ENCODE peak calls at places on chromosomes 1 and 21, in eight cellular contexts. Y is heart left ventricle, I is psoas muscle, A is brain microvascular endothelial cell, T is fibroblast of lung, W is thoracic aorta, B is cardiac muscle cell, N is stomach. L is an unnamed sample. For H3K36me3, the result is how much of the 10 kb centered on the place peaks cover.

GRCh38 chr1:201683397-201683796 is 144.5 kb downstream of the NAV1 start:
- DNase-seq in Y (no peak), I (no peak), A (no peak), T (no peak), W (no peak), B (no peak), N (no peak), L (no peak)

GRCh38 chr21:44907225-44907965 is 13.3 kb downstream of the ITGB2 start:
- DNase-seq in Y (peak), I (no peak), A (no peak), T (no peak), W (no peak), B (no peak), N (no peak), L (no peak)

GRCh38 chr1:219883400-219884332 is 44.7 kb downstream of the SLC30A10 start:
- DNase-seq in Y (no peak), I (no peak), A (no peak), T (no peak), W (no peak), B (no peak), N (no peak), L (no peak)

GRCh38 chr1:182205378-182206022 is 144.0 kb upstream of the ZNF648 start:
- DNase-seq in Y (no peak), I (no peak), A (no peak), T (no peak), W (no peak), B (no peak), N (no peak), L (no peak)

GRCh38 chr1:247118946-247119446 is 14.8 kb upstream of the ZNF669 start:
- DNase-seq in Y (no peak), I (no peak), A (no peak), T (peak), W (no peak), B (peak), N (no peak), L (no peak)

GRCh38 chr1:162899422-162900168 is 38.6 kb upstream of the CCDC190 start:
- DNase-seq in Y (no peak), I (no peak), A (peak), T (peak), W (no peak), B (peak), N (no peak), L (no peak)

GRCh38 chr1:20584890-20585289 is 4.0 kb upstream of the CDA start:
- DNase-seq in Y (no peak), I (no peak), A (no peak), T (no peak), W (no peak), B (peak), N (no peak), L (no peak)

GRCh38 chr1:69858534-69858933 is 290.8 kb downstream of the LRRC7 start:
- DNase-seq in Y (no peak), I (no peak), A (peak), T (no peak), W (no peak), B (peak), N (no peak), L (no peak)

GRCh38 chr1:210251680-210252490 is 19.3 kb downstream of the SERTAD4 start:
- DNase-seq in Y (no peak), I (no peak), A (no peak), T (no peak), W (no peak), B (no peak), N (peak), L (peak)

GRCh38 chr1:16078925-16079656 is 5.6 kb upstream of the FAM131C start:
- DNase-seq in Y (peak), I (peak), A (peak), T (peak), W (no peak), B (peak), N (peak), L (peak)

GRCh38 chr1:197781998-197782718 is 6.9 kb upstream of the DENND1B start:
- DNase-seq in Y (no peak), I (no peak), A (no peak), T (peak), W (no peak), B (peak), N (no peak), L (no peak)

GRCh38 chr21:46120301-46121285 is 22.7 kb downstream of the COL6A2 start:
- DNase-seq in Y (peak), I (peak), A (no peak), T (no peak), W (no peak), B (no peak), N (no peak), L (no peak)

GRCh38 chr1:43783671-43784205 is 76.4 kb downstream of the ST3GAL3 start:
- DNase-seq in Y (no peak), I (peak), A (no peak), T (no peak), W (no peak), B (no peak), N (no peak), L (no peak)

GRCh38 chr1:55262822-55263221 is 47.7 kb upstream of the USP24 start:
- DNase-seq in Y (no peak), I (no peak), A (peak), T (peak), W (no peak), B (peak), N (no peak), L (no peak)

GRCh38 chr1:184555665-184556641 is 169.1 kb downstream of the C1orf21 start:
- DNase-seq in Y (no peak), I (no peak), A (no peak), T (no peak), W (no peak), B (no peak), N (no peak), L (no peak)

GRCh38 chr21:33197546-33197945 is 32.2 kb upstream of the IFNAR2 start:
- DNase-seq in Y (no peak), I (no peak), A (no peak), T (no peak), W (no peak), B (peak), N (peak), L (no peak)

GRCh38 chr1:14804626-14805025 is 206.1 kb downstream of the KAZN start:
- DNase-seq in Y (no peak), I (no peak), A (no peak), T (no peak), W (no peak), B (no peak), N (no peak), L (no peak)

GRCh38 chr1:1111516-1112236 is 4.2 kb downstream of the C1orf159 start:
- DNase-seq in Y (peak), I (no peak), A (no peak), T (no peak), W (no peak), B (no peak), N (no peak), L (no peak)

GRCh38 chr1:208013210-208013609 is 102.3 kb upstream of the CD34 start:
- DNase-seq in Y (no peak), I (no peak), A (no peak), T (no peak), W (no peak), B (no peak), N (no peak), L (no peak)

GRCh38 chr1:172883387-172883791 is 167.4 kb downstream of the TNFSF18 start:
- DNase-seq in Y (no peak), I (no peak), A (peak), T (no peak), W (no peak), B (peak), N (no peak), L (no peak)

GRCh38 chr1:116491985-116492811 is 78.6 kb downstream of the CD58 start:
- DNase-seq in Y (no peak), I (no peak), A (no peak), T (no peak), W (no peak), B (peak), N (no peak), L (no peak)

GRCh38 chr1:179550753-179551682 is 24.7 kb downstream of the NPHS2 start:
- DNase-seq in Y (no peak), I (no peak), A (peak), T (peak), W (no peak), B (peak), N (no peak), L (no peak)

GRCh38 chr1:50422946-50423669 is at the start of gene DMRTA2:
- DNase-seq in Y (peak), I (no peak), A (no peak), T (no peak), W (no peak), B (peak), N (no peak), L (no peak)

GRCh38 chr1:88973520-88974137 is 18.8 kb downstream of the KYAT3 start:
- DNase-seq in Y (no peak), I (no peak), A (peak), T (peak), W (no peak), B (peak), N (no peak), L (no peak)

GRCh38 chr1:112937070-112937469 is 18.9 kb downstream of the SLC16A1 start:
- DNase-seq in Y (no peak), I (no peak), A (no peak), T (no peak), W (no peak), B (peak), N (no peak), L (no peak)

GRCh38 chr1:219398815-219399396 is 214.0 kb downstream of the ZC3H11B start:
- DNase-seq in Y (no peak), I (no peak), A (no peak), T (no peak), W (no peak), B (no peak), N (no peak), L (no peak)

GRCh38 chr1:180444522-180444921 is 57.9 kb downstream of the ACBD6 start:
- DNase-seq in Y (no peak), I (no peak), A (no peak), T (no peak), W (no peak), B (no peak), N (no peak), L (no peak)

GRCh38 chr1:52955129-52955970 is 28.3 kb downstream of the SCP2 start:
- DNase-seq in Y (no peak), I (no peak), A (peak), T (peak), W (no peak), B (peak), N (no peak), L (peak)

DNA sequence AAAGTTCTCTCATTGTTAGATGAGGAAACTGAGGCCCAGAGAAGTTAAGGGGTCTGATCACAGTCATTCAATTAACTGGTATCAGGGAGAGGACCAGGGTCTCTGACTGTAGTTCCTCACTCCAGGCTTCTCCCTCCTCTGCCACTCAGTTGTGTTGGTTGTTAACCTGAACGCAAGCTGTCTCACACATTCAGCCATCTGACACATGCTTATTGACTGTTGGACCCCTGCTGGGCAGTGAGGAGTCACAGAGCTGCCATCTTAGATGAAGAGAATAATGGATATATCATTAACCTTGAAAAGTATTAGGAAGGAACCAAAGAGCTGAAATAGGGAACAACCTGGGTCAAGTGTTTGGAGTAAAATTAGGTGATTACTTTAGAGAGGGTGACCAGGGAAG is 194.8 kb downstream of the ZZZ3 start:
- DNase-seq in Y (no peak), I (no peak), A (no peak), T (no peak), W (no peak), B (no peak), N (no peak), L (no peak)
- TF ChIP-seq CTCF in Y (no peak), I (no peak), A (no peak), T (no peak), W (no peak), B (no peak), N (no peak), L (no peak)

GRCh38 chr1:86155807-86156561 is 588 bp downstream of the COL24A1 start:
- DNase-seq in Y (peak), I (peak), A (no peak), T (peak), W (no peak), B (peak), N (no peak), L (peak)
- H3K27ac ChIP-seq in Y (peak), I (peak), A (no peak), T (peak), W (no peak), B (no peak), N (peak), L (no peak)

GRCh38 chr21:34805157-34805556 is 136.4 kb downstream of the CLIC6 start:
- DNase-seq in Y (no peak), I (no peak), A (no peak), T (no peak), W (no peak), B (no peak), N (no peak), L (no peak)

GRCh38 chr21:34801519-34802132 is 132.8 kb downstream of the CLIC6 start:
- DNase-seq in Y (no peak), I (no peak), A (no peak), T (peak), W (no peak), B (peak), N (no peak), L (no peak)

GRCh38 chr21:34802180-34802899 is 133.5 kb downstream of the CLIC6 start:
- DNase-seq in Y (no peak), I (no peak), A (no peak), T (no peak), W (no peak), B (no peak), N (no peak), L (no peak)

GRCh38 chr21:34806423-34806822 is 137.6 kb downstream of the CLIC6 start:
- DNase-seq in Y (no peak), I (no peak), A (no peak), T (no peak), W (no peak), B (no peak), N (no peak), L (no peak)

DNA sequence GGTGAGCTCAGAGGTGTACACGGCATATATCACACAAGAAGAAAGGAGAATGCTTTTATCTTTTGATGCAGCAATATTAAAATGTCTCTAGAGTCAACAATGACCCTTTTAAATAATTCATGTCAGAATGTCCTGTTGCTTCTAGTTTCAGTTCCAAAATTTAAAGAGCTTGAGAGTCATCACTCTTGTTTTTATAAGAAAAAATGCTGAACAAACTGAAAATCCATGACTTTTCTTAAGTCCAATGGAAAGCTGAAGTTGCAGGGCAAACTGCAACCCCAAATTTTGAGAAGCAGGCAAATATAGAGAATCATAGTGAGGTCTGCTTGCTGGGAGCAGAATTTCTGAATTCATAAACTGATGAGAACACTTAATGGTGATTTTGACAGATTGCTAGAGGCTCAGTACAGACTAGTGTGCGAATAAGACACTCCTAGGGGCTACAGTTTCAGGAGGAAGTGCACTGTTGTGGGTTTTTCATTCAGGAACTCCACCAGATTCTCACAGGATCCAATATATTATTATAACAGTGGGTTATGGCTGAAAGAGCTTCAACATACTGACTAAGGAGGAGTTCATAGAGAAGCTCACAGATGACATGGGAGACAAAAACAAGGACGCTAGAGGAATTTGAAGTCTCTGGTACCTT is 135.1 kb downstream of the CLIC6 start:
- DNase-seq in Y (no peak), I (no peak), A (no peak), T (no peak), W (no peak), B (no peak), N (no peak), L (no peak)
- H3K36me3 ChIP-seq in Y (under half), I (half or more), A (under half), T (under half), W (under half), B (under half), N (under half), L (under half)

GRCh38 chr1:108561145-108561458 is 1.2 kb downstream of the EEIG2 start:
- DNase-seq in Y (no peak), I (no peak), A (no peak), T (no peak), W (no peak), B (no peak), N (no peak), L (no peak)

GRCh38 chr1:108560430-108561144 is 687 bp downstream of the EEIG2 start:
- DNase-seq in Y (peak), I (peak), A (peak), T (peak), W (no peak), B (peak), N (peak), L (peak)

GRCh38 chr1:108559215-108560142 is at the start of gene EEIG2:
- DNase-seq in Y (peak), I (peak), A (peak), T (peak), W (peak), B (peak), N (peak), L (peak)

GRCh38 chr1:108561731-108562326 is 1.9 kb downstream of the EEIG2 start:
- DNase-seq in Y (peak), I (peak), A (no peak), T (peak), W (no peak), B (peak), N (peak), L (peak)

DNA sequence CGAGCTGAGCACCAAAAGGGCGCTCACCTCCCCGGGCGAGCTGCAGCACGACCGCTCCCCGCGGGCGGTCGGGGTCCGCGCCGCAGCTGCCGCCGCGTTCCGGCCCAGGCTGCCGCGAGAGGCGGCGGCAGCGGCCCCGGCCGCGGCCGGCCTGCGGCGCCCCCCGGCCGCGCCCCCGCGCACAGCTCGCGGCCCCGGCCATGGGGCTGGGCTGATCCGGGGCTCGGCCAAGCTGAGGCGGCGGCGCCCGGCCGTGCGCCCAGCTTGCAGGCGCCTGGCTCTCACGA is 186 bp downstream of the EEIG2 start:
- DNase-seq in Y (no peak), I (no peak), A (no peak), T (no peak), W (no peak), B (no peak), N (no peak), L (no peak)
- TF ChIP-seq CTCF in Y (no peak), I (no peak), A (no peak), T (no peak), W (no peak), B (no peak), N (no peak), L (no peak)

DNA sequence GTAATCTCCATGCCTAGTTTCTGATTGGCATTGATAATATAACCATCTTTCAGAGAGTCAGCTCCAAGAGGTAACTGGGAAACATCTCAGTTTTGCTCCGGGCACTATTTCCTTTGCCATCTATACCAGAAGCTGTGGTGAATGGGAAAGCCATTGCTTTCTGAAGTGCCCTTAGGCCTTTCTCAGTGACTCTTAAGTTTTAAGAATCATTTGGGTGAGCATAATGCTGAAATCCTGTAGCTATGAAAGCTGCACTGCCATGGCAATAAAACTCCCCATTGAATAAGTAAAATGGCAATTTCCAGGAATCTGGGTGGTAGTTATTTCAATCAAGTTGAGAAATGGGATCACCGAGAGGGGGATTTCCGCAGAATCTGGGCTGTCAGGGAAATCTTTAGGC is 26.9 kb upstream of the MACF1 start:
- DNase-seq in Y (no peak), I (no peak), A (no peak), T (no peak), W (no peak), B (no peak), N (no peak), L (no peak)
- H3K27ac ChIP-seq in Y (no peak), I (peak), A (peak), T (peak), W (no peak), B (peak), N (no peak), L (no peak)

L was measured in colonic mucosa.